ENCODE peak calls at places on chromosome 19, in four cellular contexts. One of them, this sample, is unnamed. For H3K4me1, the result is how much of the 10 kb centered on the place peaks cover.

GRCh38 chr19:35352177-35352447 is 4.4 kb downstream of the FFAR1 start:
- DNase-seq in CD8-positive, alpha-beta T cell: no peak
- DNase-seq in fibroblast of lung: no peak
- DNase-seq in GM23338: peak
- DNase-seq in this sample: no peak

GRCh38 chr19:4548238-4548584 is 8.4 kb upstream of the LRG1 start:
- DNase-seq in CD8-positive, alpha-beta T cell: no peak
- DNase-seq in fibroblast of lung: no peak
- DNase-seq in GM23338: no peak
- DNase-seq in this sample: no peak

GRCh38 chr19:55696301-55697068 is 21.5 kb downstream of the EPN1 start:
- DNase-seq in CD8-positive, alpha-beta T cell: no peak
- DNase-seq in fibroblast of lung: no peak
- DNase-seq in GM23338: no peak
- DNase-seq in this sample: no peak

GRCh38 chr19:35063940-35064818 is 22.7 kb downstream of the HPN start:
- DNase-seq in CD8-positive, alpha-beta T cell: no peak
- DNase-seq in fibroblast of lung: peak
- DNase-seq in GM23338: no peak
- DNase-seq in this sample: no peak

GRCh38 chr19:14165986-14166385 is 29.6 kb upstream of the ASF1B start:
- DNase-seq in CD8-positive, alpha-beta T cell: no peak
- DNase-seq in fibroblast of lung: no peak
- DNase-seq in GM23338: no peak
- DNase-seq in this sample: no peak

GRCh38 chr19:17618919-17619318 is 63.5 kb downstream of the COLGALT1 start:
- DNase-seq in CD8-positive, alpha-beta T cell: no peak
- DNase-seq in fibroblast of lung: no peak
- DNase-seq in GM23338: no peak
- DNase-seq in this sample: no peak

GRCh38 chr19:10961763-10962536 is 1.1 kb downstream of the SMARCA4 start:
- DNase-seq in CD8-positive, alpha-beta T cell: no peak
- DNase-seq in fibroblast of lung: peak
- DNase-seq in GM23338: no peak
- DNase-seq in this sample: no peak

GRCh38 chr19:1950640-1951039 is 9.7 kb downstream of the CSNK1G2 start:
- DNase-seq in CD8-positive, alpha-beta T cell: no peak
- DNase-seq in fibroblast of lung: no peak
- DNase-seq in GM23338: no peak
- DNase-seq in this sample: no peak

GRCh38 chr19:45076029-45076850 is at the start of gene ZNF296:
- DNase-seq in CD8-positive, alpha-beta T cell: peak
- DNase-seq in fibroblast of lung: peak
- DNase-seq in GM23338: peak
- DNase-seq in this sample: peak

GRCh38 chr19:7670150-7670784 is 1.4 kb downstream of the RETN start:
- DNase-seq in CD8-positive, alpha-beta T cell: no peak
- DNase-seq in fibroblast of lung: no peak
- DNase-seq in GM23338: peak
- DNase-seq in this sample: no peak

GRCh38 chr19:16969127-16969526 is 57.5 kb downstream of the CPAMD8 start:
- DNase-seq in CD8-positive, alpha-beta T cell: no peak
- DNase-seq in fibroblast of lung: no peak
- DNase-seq in GM23338: peak
- DNase-seq in this sample: no peak

GRCh38 chr19:48470281-48470680 is 1.1 kb downstream of the CYTH2 start:
- DNase-seq in CD8-positive, alpha-beta T cell: no peak
- DNase-seq in fibroblast of lung: no peak
- DNase-seq in GM23338: no peak
- DNase-seq in this sample: no peak

GRCh38 chr19:29510701-29511265 is 15.0 kb upstream of the VSTM2B start:
- DNase-seq in CD8-positive, alpha-beta T cell: no peak
- DNase-seq in fibroblast of lung: no peak
- DNase-seq in GM23338: peak
- DNase-seq in this sample: no peak

GRCh38 chr19:31351212-31352193 is 2.3 kb upstream of the TSHZ3 start:
- DNase-seq in CD8-positive, alpha-beta T cell: no peak
- DNase-seq in fibroblast of lung: peak
- DNase-seq in GM23338: peak
- DNase-seq in this sample: peak

GRCh38 chr19:41928221-41928683 is at the start of gene ERFL:
- DNase-seq in CD8-positive, alpha-beta T cell: no peak
- DNase-seq in fibroblast of lung: no peak
- DNase-seq in GM23338: peak
- DNase-seq in this sample: no peak

GRCh38 chr19:44602071-44602470 is 11.3 kb upstream of the IGSF23 start:
- DNase-seq in CD8-positive, alpha-beta T cell: no peak
- DNase-seq in fibroblast of lung: no peak
- DNase-seq in GM23338: no peak
- DNase-seq in this sample: peak

GRCh38 chr19:6020166-6020967 is 42.4 kb upstream of the RANBP3 start:
- DNase-seq in CD8-positive, alpha-beta T cell: no peak
- DNase-seq in fibroblast of lung: no peak
- DNase-seq in GM23338: no peak
- DNase-seq in this sample: no peak

GRCh38 chr19:16660763-16661479 is at the start of gene TMEM38A:
- DNase-seq in CD8-positive, alpha-beta T cell: peak
- DNase-seq in fibroblast of lung: no peak
- DNase-seq in GM23338: peak
- DNase-seq in this sample: peak

GRCh38 chr19:41997121-41997850 is 3.3 kb upstream of the ATP1A3 start:
- DNase-seq in CD8-positive, alpha-beta T cell: no peak
- DNase-seq in fibroblast of lung: peak
- DNase-seq in GM23338: peak
- DNase-seq in this sample: peak

DNA sequence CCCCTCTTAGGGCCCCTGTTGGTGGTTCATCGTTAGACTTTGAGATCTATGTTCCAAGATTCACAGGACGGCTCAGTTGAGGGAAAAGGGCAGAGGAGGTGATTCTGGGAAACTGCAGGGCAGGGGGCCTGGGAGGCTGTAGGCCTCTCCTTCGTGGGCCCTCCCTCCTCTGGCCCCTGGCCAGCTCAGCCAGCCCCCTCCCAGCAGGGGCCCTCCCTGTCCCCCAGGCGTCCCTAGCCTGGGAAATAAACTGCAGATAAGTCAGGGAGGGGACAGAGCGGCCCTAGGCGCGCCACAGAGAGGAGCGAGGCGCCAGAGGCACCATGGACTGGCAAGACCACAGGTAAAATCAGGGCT is 6.5 kb downstream of the HIF3A start:
- DNase-seq in CD8-positive, alpha-beta T cell: no peak
- DNase-seq in fibroblast of lung: no peak
- DNase-seq in GM23338: peak
- DNase-seq in this sample: peak
- H3K4me3 ChIP-seq in CD8-positive, alpha-beta T cell: no peak
- H3K4me3 ChIP-seq in fibroblast of lung: no peak
- H3K4me3 ChIP-seq in GM23338: peak
- H3K4me3 ChIP-seq in this sample: no peak

DNA sequence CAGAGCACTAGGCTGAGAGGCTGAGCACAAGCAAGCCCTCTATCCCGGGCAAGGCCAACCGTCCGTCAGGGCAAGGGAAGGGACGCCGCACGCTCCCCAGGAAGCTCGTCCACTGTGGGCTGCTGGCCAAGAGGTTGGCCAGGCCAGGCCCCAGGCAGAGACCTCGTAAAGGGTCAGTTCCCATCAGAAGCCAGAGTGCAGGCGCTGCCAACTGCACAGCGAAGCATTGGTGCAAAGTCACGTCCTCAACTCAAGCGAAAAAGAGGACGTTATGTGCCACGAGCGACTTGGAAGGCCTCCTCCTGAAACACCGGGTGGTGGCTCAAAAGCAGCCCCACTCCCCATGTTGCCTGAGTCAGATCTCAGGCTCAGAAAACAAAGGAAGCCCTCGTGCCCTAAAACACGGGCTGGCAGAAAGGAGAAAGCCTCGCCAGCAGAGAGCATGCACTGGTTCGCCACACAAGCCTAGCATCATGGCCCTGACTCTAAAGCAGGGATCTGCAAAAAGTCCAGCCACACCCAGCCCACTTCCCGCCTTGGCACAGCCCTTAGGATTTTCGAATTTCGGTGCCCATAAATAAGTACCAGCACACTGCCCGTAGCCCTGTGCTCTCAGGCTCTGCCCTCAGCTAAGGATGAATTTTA is 4.7 kb downstream of the AKAP8 start:
- DNase-seq in CD8-positive, alpha-beta T cell: no peak
- DNase-seq in fibroblast of lung: no peak
- DNase-seq in GM23338: no peak
- DNase-seq in this sample: no peak
- H3K4me1 ChIP-seq in CD8-positive, alpha-beta T cell: under half
- H3K4me1 ChIP-seq in fibroblast of lung: under half
- H3K4me1 ChIP-seq in GM23338: under half
- H3K4me1 ChIP-seq in this sample: under half

GRCh38 chr19:51809787-51810186 is 14.8 kb downstream of the FPR3 start:
- DNase-seq in CD8-positive, alpha-beta T cell: no peak
- DNase-seq in fibroblast of lung: no peak
- DNase-seq in GM23338: no peak
- DNase-seq in this sample: no peak
- H3K4me3 ChIP-seq in CD8-positive, alpha-beta T cell: no peak
- H3K4me3 ChIP-seq in fibroblast of lung: no peak
- H3K4me3 ChIP-seq in GM23338: no peak
- H3K4me3 ChIP-seq in this sample: no peak

DNA sequence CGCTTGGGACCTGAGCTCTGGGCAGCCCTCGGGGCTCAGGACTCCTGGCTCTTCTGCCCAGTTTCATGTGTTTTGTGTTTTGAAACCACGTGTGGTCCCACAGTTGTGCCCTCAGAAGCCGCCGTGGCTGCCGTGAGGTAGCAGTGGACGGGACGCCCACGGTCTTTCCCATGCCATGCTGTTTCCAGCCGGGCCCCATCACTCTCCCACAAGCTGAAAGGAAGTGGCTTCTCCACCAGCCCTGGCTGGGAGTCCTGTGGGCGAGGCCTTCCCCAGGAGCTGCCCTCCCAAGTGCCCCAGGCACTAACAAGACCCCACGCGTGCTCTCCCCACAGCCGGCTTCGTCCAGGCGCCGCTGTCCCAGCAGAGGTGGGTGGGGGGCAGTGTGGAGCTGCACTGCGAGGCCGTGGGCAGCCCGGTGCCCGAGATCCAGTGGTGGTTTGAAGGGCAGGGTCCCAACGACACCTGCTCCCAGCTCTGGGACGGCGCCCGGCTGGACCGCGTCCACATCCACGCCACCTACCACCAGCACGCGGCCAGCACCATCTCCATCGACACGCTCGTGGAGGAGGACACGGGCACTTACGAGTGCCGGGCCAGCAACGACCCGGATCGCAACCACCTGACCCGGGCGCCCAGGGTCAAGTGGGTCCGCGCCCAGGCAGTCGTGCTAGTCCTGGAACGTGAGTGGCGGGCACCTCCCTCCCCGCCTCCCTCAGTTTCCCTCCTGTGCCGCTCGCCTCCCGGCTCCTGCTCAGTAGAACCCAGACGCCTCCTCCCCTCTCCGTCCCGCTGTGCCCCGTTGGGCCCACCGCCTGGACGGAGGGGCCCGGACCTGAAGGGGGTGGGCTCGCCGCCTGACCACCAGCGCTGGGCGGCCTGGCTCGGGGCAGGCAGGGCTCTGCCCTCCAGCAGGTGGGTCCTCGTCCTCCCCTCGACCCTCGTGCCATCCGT is 5.3 kb downstream of the BSG start:
- DNase-seq in CD8-positive, alpha-beta T cell: no peak
- DNase-seq in fibroblast of lung: no peak
- DNase-seq in GM23338: peak
- DNase-seq in this sample: no peak
- H3K4me1 ChIP-seq in CD8-positive, alpha-beta T cell: under half
- H3K4me1 ChIP-seq in fibroblast of lung: under half
- H3K4me1 ChIP-seq in GM23338: under half
- H3K4me1 ChIP-seq in this sample: under half

DNA sequence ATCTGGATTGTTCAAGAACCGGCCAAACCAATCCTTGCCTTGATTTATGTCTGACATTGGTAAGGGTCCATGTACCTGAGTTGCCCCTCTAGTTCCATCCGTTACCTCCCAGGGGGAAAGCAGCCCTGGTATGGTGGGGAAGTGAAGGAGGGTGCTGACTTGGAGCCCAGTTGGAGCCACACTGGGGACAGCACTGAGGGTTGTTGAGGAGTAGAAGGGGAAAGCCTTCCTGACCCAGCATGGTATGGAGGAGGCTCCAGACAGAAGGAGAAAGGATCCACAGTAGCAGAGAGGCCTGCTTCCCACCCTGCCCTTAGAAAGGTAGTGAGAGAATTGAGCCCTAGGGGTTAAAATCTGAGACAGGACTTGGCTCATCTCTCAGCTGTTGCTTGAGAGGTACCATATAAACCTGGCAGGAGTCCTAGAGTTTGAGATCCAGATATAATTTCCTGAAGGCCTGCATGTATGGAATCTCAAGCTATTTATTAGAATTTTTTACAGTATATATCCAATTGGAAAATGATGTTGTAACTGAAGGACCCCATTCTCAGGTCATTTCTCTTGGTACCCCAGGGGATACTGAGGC is 16.7 kb upstream of the FCGBP start:
- DNase-seq in CD8-positive, alpha-beta T cell: no peak
- DNase-seq in fibroblast of lung: no peak
- DNase-seq in GM23338: no peak
- DNase-seq in this sample: no peak
- H3K4me3 ChIP-seq in CD8-positive, alpha-beta T cell: peak
- H3K4me3 ChIP-seq in fibroblast of lung: no peak
- H3K4me3 ChIP-seq in GM23338: no peak
- H3K4me3 ChIP-seq in this sample: no peak

This sample was measured in small intestine.